ENCODE peak calls at places on chromosomes 7 and 10, in nine cellular contexts. U, H, L, G, M, T, O, B and Y are unnamed samples.
A peak's percentile ranks its signal among the peaks of the same experiment; 100 is the strongest.

GRCh38 chr10:117942261-117942660 is 104.5 kb downstream of the RAB11FIP2 start:
- DNase-seq in U (no peak), H (no peak), L (no peak), G (no peak), M (no peak), T (no peak), O (no peak), B (no peak), Y (no peak)

GRCh38 chr7:127854383-127854782 is 176.9 kb downstream of the LRRC4 start:
- DNase-seq in U (no peak), H (no peak), L (no peak), G (no peak), M (no peak), T (no peak), O (no peak), B (no peak), Y (no peak)

GRCh38 chr7:102272917-102273748 is 13.5 kb upstream of the SH2B2 start:
- DNase-seq in U (no peak), H (no peak), L (no peak), G (no peak), M (no peak), T (no peak), O (no peak), B (no peak), Y (no peak)

GRCh38 chr7:55052726-55053431 is 34.1 kb downstream of the EGFR start:
- DNase-seq in U (no peak), H (peak; percentile 30), L (no peak), G (no peak), M (no peak), T (no peak), O (no peak), B (no peak), Y (no peak)

GRCh38 chr10:80163741-80164341 is 31.3 kb downstream of the PLAC9 start:
- DNase-seq in U (peak; percentile 78), H (peak; percentile 92), L (no peak), G (no peak), M (no peak), T (peak; percentile 67), O (no peak), B (no peak), Y (no peak)

GRCh38 chr10:25142465-25142864 is 32.3 kb upstream of the GPR158 start:
- DNase-seq in U (no peak), H (no peak), L (no peak), G (no peak), M (no peak), T (no peak), O (no peak), B (no peak), Y (no peak)

GRCh38 chr7:137443616-137444015 is 100.1 kb upstream of the PTN start:
- DNase-seq in U (no peak), H (peak; percentile 80), L (no peak), G (no peak), M (no peak), T (no peak), O (no peak), B (no peak), Y (no peak)

GRCh38 chr10:104104926-104105325 is 17.0 kb upstream of the SFR1 start:
- DNase-seq in U (no peak), H (no peak), L (no peak), G (no peak), M (no peak), T (no peak), O (no peak), B (no peak), Y (no peak)

GRCh38 chr7:151689196-151689971 is 169.7 kb upstream of the RHEB start:
- DNase-seq in U (no peak), H (no peak), L (no peak), G (no peak), M (no peak), T (no peak), O (no peak), B (peak; percentile 82), Y (no peak)

GRCh38 chr10:125001313-125002043 is 59.6 kb downstream of the ZRANB1 start:
- DNase-seq in U (no peak), H (no peak), L (no peak), G (no peak), M (no peak), T (no peak), O (no peak), B (peak; percentile 51), Y (no peak)

GRCh38 chr10:5645375-5645774 is 21.0 kb downstream of the ASB13 start:
- DNase-seq in U (no peak), H (no peak), L (no peak), G (no peak), M (peak; percentile 83), T (no peak), O (no peak), B (no peak), Y (peak; percentile 58)

GRCh38 chr10:84214612-84215235 is 10.6 kb downstream of the LRIT2 start:
- DNase-seq in U (no peak), H (peak; percentile 15), L (peak; percentile 58), G (no peak), M (peak; percentile 52), T (no peak), O (peak; percentile 75), B (peak; percentile 28), Y (no peak)

GRCh38 chr10:124949543-124949942 is 7.6 kb downstream of the ZRANB1 start:
- DNase-seq in U (no peak), H (peak; percentile 54), L (no peak), G (no peak), M (no peak), T (no peak), O (no peak), B (no peak), Y (no peak)

GRCh38 chr10:132136097-132136521 is 50.6 kb upstream of the DPYSL4 start:
- DNase-seq in U (no peak), H (no peak), L (no peak), G (no peak), M (no peak), T (no peak), O (no peak), B (no peak), Y (no peak)

GRCh38 chr10:104080762-104081161 is 4.9 kb downstream of the COL17A1 start:
- DNase-seq in U (no peak), H (peak; percentile 11), L (no peak), G (no peak), M (peak; percentile 39), T (no peak), O (peak; percentile 32), B (peak; percentile 23), Y (peak; percentile 50)

GRCh38 chr7:68542831-68543230 is 1055.4 kb upstream of the AUTS2 start:
- DNase-seq in U (no peak), H (no peak), L (no peak), G (no peak), M (no peak), T (no peak), O (no peak), B (no peak), Y (no peak)

GRCh38 chr7:114084381-114085312 is 165.8 kb upstream of the PPP1R3A start:
- DNase-seq in U (no peak), H (peak; percentile 47), L (no peak), G (no peak), M (no peak), T (no peak), O (peak; percentile 46), B (no peak), Y (peak; percentile 62)

GRCh38 chr7:52309631-52310030 is 725.8 kb upstream of the POM121L12 start:
- DNase-seq in U (no peak), H (no peak), L (no peak), G (no peak), M (no peak), T (no peak), O (no peak), B (no peak), Y (no peak)

GRCh38 chr7:17016402-17017010 is 134.7 kb upstream of the AGR3 start:
- DNase-seq in U (no peak), H (no peak), L (no peak), G (no peak), M (no peak), T (no peak), O (no peak), B (no peak), Y (no peak)

GRCh38 chr10:43982250-43982649 is 333.6 kb upstream of the ZNF32 start:
- DNase-seq in U (no peak), H (no peak), L (no peak), G (no peak), M (no peak), T (no peak), O (no peak), B (no peak), Y (no peak)

GRCh38 chr10:34746094-34746493 is 69.0 kb downstream of the PARD3 start:
- DNase-seq in U (no peak), H (no peak), L (no peak), G (no peak), M (no peak), T (no peak), O (no peak), B (no peak), Y (no peak)

GRCh38 chr10:69645296-69645665 is 15.2 kb downstream of the FAM241B start:
- DNase-seq in U (no peak), H (no peak), L (no peak), G (no peak), M (no peak), T (no peak), O (no peak), B (peak; percentile 77), Y (no peak)

GRCh38 chr10:128031216-128031615 is 95.0 kb downstream of the MKI67 start:
- DNase-seq in U (no peak), H (no peak), L (no peak), G (no peak), M (no peak), T (no peak), O (no peak), B (no peak), Y (no peak)

GRCh38 chr10:78109210-78109609 is 75.5 kb downstream of the RPS24 start:
- DNase-seq in U (no peak), H (no peak), L (no peak), G (no peak), M (no peak), T (no peak), O (peak; percentile 66), B (no peak), Y (no peak)

GRCh38 chr7:121342631-121343030 is 13.8 kb downstream of the WNT16 start:
- DNase-seq in U (no peak), H (no peak), L (no peak), G (no peak), M (no peak), T (no peak), O (no peak), B (no peak), Y (no peak)

GRCh38 chr10:68784476-68784875 is 42.9 kb upstream of the STOX1 start:
- DNase-seq in U (no peak), H (no peak), L (no peak), G (no peak), M (no peak), T (no peak), O (no peak), B (no peak), Y (no peak)

GRCh38 chr10:58842860-58843376 is 330.2 kb downstream of the BICC1 start:
- DNase-seq in U (no peak), H (peak; percentile 34), L (no peak), G (no peak), M (no peak), T (no peak), O (no peak), B (no peak), Y (no peak)

GRCh38 chr10:37263304-37263703 is 137.9 kb downstream of the ANKRD30A start:
- DNase-seq in U (no peak), H (no peak), L (no peak), G (no peak), M (no peak), T (no peak), O (no peak), B (no peak), Y (no peak)

GRCh38 chr10:91381562-91381923 is 28.6 kb upstream of the HECTD2 start:
- DNase-seq in U (no peak), H (no peak), L (no peak), G (no peak), M (no peak), T (no peak), O (no peak), B (peak; percentile 59), Y (no peak)

GRCh38 chr10:84212015-84212414 is 13.3 kb downstream of the LRIT2 start:
- DNase-seq in U (no peak), H (no peak), L (no peak), G (no peak), M (no peak), T (no peak), O (no peak), B (no peak), Y (no peak)

GRCh38 chr7:11665381-11665780 is 166.6 kb downstream of the THSD7A start:
- DNase-seq in U (no peak), H (no peak), L (no peak), G (no peak), M (no peak), T (no peak), O (no peak), B (no peak), Y (no peak)